ENCODE peak calls at places on chromosomes 16 and 17, in eight cellular contexts. V is esophagus squamous epithelium, U is nucleus accumbens, T is heart left ventricle, E is MCF 10A, K is caudate nucleus, J is RCC 7860, I is T1000. M is an unnamed sample.

GRCh38 chr17:78883090-78883532 is 19.9 kb downstream of the CEP295NL start:
- DNase-seq in V (no peak), U (no peak), T (peak), E (no peak), K (no peak), J (peak), I (peak), M (peak)

GRCh38 chr17:44400226-44400847 is 10.9 kb upstream of the ITGA2B start:
- DNase-seq in V (no peak), U (no peak), T (no peak), E (peak), K (no peak), J (no peak), I (no peak), M (peak)

GRCh38 chr17:1328437-1328836 is 49.0 kb downstream of the TRARG1 start:
- DNase-seq in V (no peak), U (no peak), T (no peak), E (no peak), K (no peak), J (no peak), I (no peak), M (no peak)

GRCh38 chr16:86872833-86873232 is 294.5 kb downstream of the FOXL1 start:
- DNase-seq in V (no peak), U (no peak), T (no peak), E (no peak), K (no peak), J (no peak), I (no peak), M (no peak)

GRCh38 chr17:34667656-34668055 is 88.3 kb downstream of the TMEM132E start:
- DNase-seq in V (no peak), U (no peak), T (no peak), E (no peak), K (no peak), J (no peak), I (no peak), M (no peak)

GRCh38 chr16:27446721-27447120 is 44.7 kb downstream of the IL21R start:
- DNase-seq in V (no peak), U (no peak), T (no peak), E (no peak), K (no peak), J (no peak), I (no peak), M (no peak)

GRCh38 chr17:40307001-40307690 is 1.8 kb upstream of the RARA start:
- DNase-seq in V (no peak), U (no peak), T (no peak), E (no peak), K (no peak), J (no peak), I (peak), M (peak)

GRCh38 chr17:79680381-79680780 is 50.4 kb upstream of the ENPP7 start:
- DNase-seq in V (no peak), U (no peak), T (no peak), E (no peak), K (no peak), J (no peak), I (no peak), M (no peak)

GRCh38 chr16:56910654-56911539 is 21.0 kb upstream of the HERPUD1 start:
- DNase-seq in V (no peak), U (no peak), T (peak), E (peak), K (no peak), J (peak), I (no peak), M (peak)

GRCh38 chr16:81446318-81447275 is 2.0 kb downstream of the CMIP start:
- DNase-seq in V (no peak), U (no peak), T (no peak), E (peak), K (no peak), J (peak), I (no peak), M (no peak)

GRCh38 chr17:70855401-70856054 is 686.2 kb downstream of the KCNJ2 start:
- DNase-seq in V (no peak), U (no peak), T (no peak), E (peak), K (no peak), J (no peak), I (no peak), M (peak)

GRCh38 chr17:17540278-17540906 is 44.2 kb upstream of the RASD1 start:
- DNase-seq in V (no peak), U (no peak), T (no peak), E (no peak), K (no peak), J (no peak), I (no peak), M (no peak)

GRCh38 chr16:55765161-55765560 is 67.7 kb downstream of the CES1 start:
- DNase-seq in V (no peak), U (no peak), T (no peak), E (no peak), K (no peak), J (no peak), I (no peak), M (no peak)

GRCh38 chr16:4744758-4745569 is 10.6 kb downstream of the DNAAF8 start:
- DNase-seq in V (no peak), U (no peak), T (no peak), E (no peak), K (no peak), J (no peak), I (no peak), M (no peak)

GRCh38 chr17:8954339-8954738 is 11.2 kb downstream of the PIK3R5 start:
- DNase-seq in V (peak), U (no peak), T (peak), E (no peak), K (no peak), J (no peak), I (no peak), M (no peak)

GRCh38 chr17:58615768-58616659 is 75.8 kb downstream of the TEX14 start:
- DNase-seq in V (no peak), U (no peak), T (no peak), E (no peak), K (no peak), J (no peak), I (no peak), M (no peak)

GRCh38 chr16:86714166-86714565 is 135.8 kb downstream of the FOXL1 start:
- DNase-seq in V (no peak), U (no peak), T (no peak), E (peak), K (no peak), J (no peak), I (no peak), M (peak)

GRCh38 chr16:67443299-67443698 is 12.4 kb downstream of the HSD11B2 start:
- DNase-seq in V (no peak), U (no peak), T (peak), E (no peak), K (no peak), J (no peak), I (no peak), M (no peak)

GRCh38 chr17:879546-879945 is 97.4 kb downstream of the MRM3 start:
- DNase-seq in V (no peak), U (no peak), T (peak), E (peak), K (no peak), J (peak), I (peak), M (peak)

GRCh38 chr16:35431829-35432663 is 1972.6 kb downstream of the TP53TG3F start:
- DNase-seq in V (no peak), U (no peak), T (no peak), E (peak), K (no peak), J (no peak), I (no peak), M (no peak)

GRCh38 chr17:63366238-63366561 is 79.9 kb downstream of the CYB561 start:
- DNase-seq in V (no peak), U (no peak), T (no peak), E (no peak), K (no peak), J (no peak), I (no peak), M (no peak)

GRCh38 chr16:593406-593805 is 3.5 kb downstream of the RAB40C start:
- DNase-seq in V (no peak), U (no peak), T (no peak), E (peak), K (no peak), J (no peak), I (no peak), M (no peak)

GRCh38 chr17:40862985-40863733 is 3.9 kb downstream of the KRT12 start:
- DNase-seq in V (no peak), U (no peak), T (no peak), E (no peak), K (no peak), J (no peak), I (no peak), M (peak)

GRCh38 chr16:17224859-17225258 is 245.9 kb downstream of the XYLT1 start:
- DNase-seq in V (no peak), U (no peak), T (peak), E (peak), K (no peak), J (no peak), I (no peak), M (peak)

GRCh38 chr16:50208460-50208931 is 55.4 kb downstream of the TENT4B start:
- DNase-seq in V (no peak), U (no peak), T (no peak), E (peak), K (no peak), J (peak), I (no peak), M (peak)

GRCh38 chr17:80348551-80349436 is 66.2 kb upstream of the ENDOV start:
- DNase-seq in V (no peak), U (no peak), T (no peak), E (no peak), K (no peak), J (peak), I (no peak), M (peak)

GRCh38 chr17:68346448-68346847 is 55.2 kb downstream of the ARSG start:
- DNase-seq in V (no peak), U (no peak), T (peak), E (no peak), K (no peak), J (no peak), I (no peak), M (no peak)

GRCh38 chr17:50428831-50429424 is 2.9 kb downstream of the ACSF2 start:
- DNase-seq in V (no peak), U (no peak), T (no peak), E (peak), K (no peak), J (no peak), I (no peak), M (peak)

GRCh38 chr17:58339775-58340622 is 11.4 kb upstream of the TSPOAP1 start:
- DNase-seq in V (no peak), U (no peak), T (no peak), E (no peak), K (no peak), J (no peak), I (no peak), M (no peak)

GRCh38 chr17:47905221-47905733 is 9.2 kb downstream of the SP2 start:
- DNase-seq in V (no peak), U (peak), T (peak), E (peak), K (peak), J (no peak), I (no peak), M (peak)

GRCh38 chr16:35686595-35686994 is 2227.2 kb downstream of the TP53TG3F start:
- DNase-seq in V (no peak), U (no peak), T (no peak), E (no peak), K (no peak), J (no peak), I (no peak), M (no peak)

GRCh38 chr16:57689772-57690558 is 4.6 kb upstream of the DRC7 start:
- DNase-seq in V (no peak), U (no peak), T (no peak), E (no peak), K (no peak), J (no peak), I (no peak), M (peak)

GRCh38 chr17:4201231-4201630 is 58.2 kb downstream of the CYB5D2 start:
- DNase-seq in V (no peak), U (no peak), T (no peak), E (no peak), K (no peak), J (no peak), I (no peak), M (no peak)

GRCh38 chr17:75896360-75897075 is at the start of gene TRIM65:
- DNase-seq in V (no peak), U (peak), T (peak), E (peak), K (peak), J (peak), I (peak), M (peak)

GRCh38 chr17:57911021-57911420 is 44.2 kb downstream of the CUEDC1 start:
- DNase-seq in V (no peak), U (no peak), T (no peak), E (no peak), K (no peak), J (no peak), I (no peak), M (no peak)

GRCh38 chr16:10616744-10617640 is 36.6 kb upstream of the EMP2 start:
- DNase-seq in V (no peak), U (peak), T (peak), E (peak), K (peak), J (no peak), I (no peak), M (peak)

GRCh38 chr17:19238167-19238505 is 970 bp downstream of the EPN2 start:
- DNase-seq in V (no peak), U (no peak), T (peak), E (peak), K (no peak), J (no peak), I (peak), M (peak)